ENCODE peak calls at places on chromosomes 3 and 15, in five cellular contexts. A, F, K, H and B are unnamed samples.

GRCh38 chr15:31484369-31484951 is 157.8 kb downstream of the KLF13 start:
- DNase-seq in A (no peak), F (no peak), K (no peak), H (no peak), B (no peak)

GRCh38 chr15:40388941-40389823 is 6.7 kb downstream of the KNSTRN start:
- DNase-seq in A (peak), F (no peak), K (no peak), H (no peak), B (no peak)

GRCh38 chr3:196624907-196625306 is 14.6 kb upstream of the NRROS start:
- DNase-seq in A (no peak), F (no peak), K (no peak), H (no peak), B (no peak)

GRCh38 chr15:43998607-43999006 is 171.8 kb downstream of the WDR76 start:
- DNase-seq in A (peak), F (no peak), K (peak), H (peak), B (no peak)

GRCh38 chr15:45129651-45130129 is at the start of the genes DUOX1 and DUOXA1:
- DNase-seq in A (no peak), F (peak), K (no peak), H (no peak), B (no peak)

GRCh38 chr15:31004220-31004733 is 12.8 kb upstream of the MTMR10 start:
- DNase-seq in A (no peak), F (no peak), K (no peak), H (no peak), B (no peak)

GRCh38 chr3:116445291-116445841 is at the start of gene LSAMP:
- DNase-seq in A (no peak), F (no peak), K (peak), H (peak), B (no peak)

GRCh38 chr3:143608966-143609365 is 239.3 kb downstream of the SLC9A9 start:
- DNase-seq in A (peak), F (no peak), K (peak), H (peak), B (no peak)

GRCh38 chr3:121167374-121168139 is 259.6 kb downstream of the STXBP5L start:
- DNase-seq in A (no peak), F (no peak), K (no peak), H (no peak), B (no peak)

GRCh38 chr3:130748981-130749380 is 2.4 kb upstream of the PIK3R4 start:
- DNase-seq in A (peak), F (no peak), K (no peak), H (peak), B (no peak)

GRCh38 chr3:95670765-95671164 is 1143.6 kb upstream of the EPHA6 start:
- DNase-seq in A (no peak), F (no peak), K (no peak), H (no peak), B (no peak)

GRCh38 chr3:10198761-10199688 is 34.3 kb downstream of the IRAK2 start:
- DNase-seq in A (peak), F (peak), K (peak), H (peak), B (peak)

GRCh38 chr3:171890398-171890797 is 47.2 kb downstream of the TMEM212 start:
- DNase-seq in A (no peak), F (no peak), K (no peak), H (no peak), B (no peak)

GRCh38 chr15:90868261-90868689 is at the start of gene FURIN:
- DNase-seq in A (no peak), F (no peak), K (no peak), H (no peak), B (no peak)

GRCh38 chr3:36740822-36741221 is 23.5 kb downstream of the DCLK3 start:
- DNase-seq in A (no peak), F (no peak), K (no peak), H (no peak), B (no peak)

GRCh38 chr15:73691398-73691797 is 7.2 kb downstream of the CD276 start:
- DNase-seq in A (peak), F (no peak), K (peak), H (peak), B (no peak)

GRCh38 chr3:13022348-13023250 is 50.6 kb downstream of the IQSEC1 start:
- DNase-seq in A (peak), F (no peak), K (peak), H (peak), B (no peak)

GRCh38 chr3:197352382-197352781 is 54.0 kb upstream of the DLG1 start:
- DNase-seq in A (peak), F (no peak), K (peak), H (peak), B (no peak)

GRCh38 chr3:107142786-107143185 is 234.5 kb upstream of the CCDC54 start:
- DNase-seq in A (no peak), F (no peak), K (no peak), H (no peak), B (no peak)

GRCh38 chr3:146446026-146446425 is 23.3 kb downstream of the PLSCR2 start:
- DNase-seq in A (no peak), F (no peak), K (no peak), H (no peak), B (no peak)

GRCh38 chr15:49179433-49180190 is 9.6 kb downstream of the GALK2 start:
- DNase-seq in A (no peak), F (no peak), K (no peak), H (no peak), B (no peak)

GRCh38 chr15:64356443-64357040 is 569 bp upstream of the CSNK1G1 start:
- DNase-seq in A (peak), F (no peak), K (no peak), H (peak), B (no peak)

GRCh38 chr3:23810342-23811116 is 4.8 kb downstream of the UBE2E1 start:
- DNase-seq in A (no peak), F (peak), K (peak), H (no peak), B (peak)

GRCh38 chr3:55607175-55607574 is 120.1 kb upstream of the WNT5A start:
- DNase-seq in A (no peak), F (no peak), K (no peak), H (no peak), B (no peak)

GRCh38 chr15:67967871-67968423 is 86.2 kb upstream of the PIAS1 start:
- DNase-seq in A (peak), F (no peak), K (peak), H (peak), B (no peak)

GRCh38 chr3:194867270-194867983 is 181.7 kb downstream of the FAM43A start:
- DNase-seq in A (peak), F (no peak), K (no peak), H (no peak), B (no peak)

GRCh38 chr3:124860599-124860998 is 26.6 kb downstream of the ITGB5 start:
- DNase-seq in A (peak), F (no peak), K (peak), H (peak), B (no peak)

GRCh38 chr15:89494941-89495637 is 1.3 kb downstream of the RHCG start:
- DNase-seq in A (peak), F (no peak), K (no peak), H (no peak), B (no peak)

GRCh38 chr3:12351145-12351544 is 62.3 kb downstream of the PPARG start:
- DNase-seq in A (peak), F (no peak), K (no peak), H (no peak), B (no peak)

GRCh38 chr15:65583701-65584100 is 27.2 kb downstream of the INTS14 start:
- DNase-seq in A (peak), F (no peak), K (peak), H (peak), B (peak)

GRCh38 chr3:13537926-13538325 is 11.0 kb upstream of the FBLN2 start:
- DNase-seq in A (peak), F (no peak), K (peak), H (peak), B (no peak)

GRCh38 chr3:124594581-124594980 is 135.7 kb upstream of the UMPS start:
- DNase-seq in A (no peak), F (no peak), K (no peak), H (no peak), B (no peak)

GRCh38 chr15:75868019-75868418 is 24.8 kb downstream of the UBE2Q2 start:
- DNase-seq in A (no peak), F (no peak), K (no peak), H (peak), B (no peak)

GRCh38 chr3:178088930-178089329 is 447.3 kb upstream of the KCNMB2 start:
- DNase-seq in A (no peak), F (no peak), K (no peak), H (no peak), B (no peak)

GRCh38 chr3:196193738-196194541 is 17.3 kb downstream of the ZDHHC19 start:
- DNase-seq in A (no peak), F (no peak), K (no peak), H (no peak), B (no peak)

GRCh38 chr3:50320853-50321145 is 1.7 kb downstream of the HYAL2 start:
- DNase-seq in A (no peak), F (no peak), K (no peak), H (no peak), B (no peak)

GRCh38 chr3:46449755-46450552 is 14.8 kb downstream of the LTF start:
- DNase-seq in A (peak), F (no peak), K (no peak), H (peak), B (no peak)

GRCh38 chr3:44355634-44356033 is 17.1 kb downstream of the TCAIM start:
- DNase-seq in A (peak), F (no peak), K (peak), H (peak), B (no peak)